ENCODE peak calls at places on chromosomes 2 and 18, in six cellular contexts. One of them, this sample, is unnamed. For H3K4me1, the result is how much of the 10 kb centered on the place peaks cover.

GRCh38 chr2:98634406-98635092 is 26.2 kb downstream of the UNC50 start:
- DNase-seq in endodermal cell: peak
- DNase-seq in heart left ventricle: no peak
- DNase-seq in neural progenitor cell: peak
- DNase-seq in transverse colon: no peak
- DNase-seq in A673: peak
- DNase-seq in this sample: no peak

GRCh38 chr2:120894936-120895335 is 159.3 kb downstream of the GLI2 start:
- DNase-seq in heart left ventricle: no peak
- DNase-seq in endodermal cell: no peak
- DNase-seq in transverse colon: no peak
- DNase-seq in neural progenitor cell: no peak
- DNase-seq in A673: no peak
- DNase-seq in this sample: no peak

GRCh38 chr2:18123577-18123976 is 245.1 kb downstream of the KCNS3 start:
- DNase-seq in A673: no peak
- DNase-seq in endodermal cell: no peak
- DNase-seq in heart left ventricle: no peak
- DNase-seq in neural progenitor cell: no peak
- DNase-seq in transverse colon: no peak
- DNase-seq in this sample: no peak

GRCh38 chr2:727071-727470 is 49.9 kb upstream of the TMEM18 start:
- DNase-seq in endodermal cell: no peak
- DNase-seq in transverse colon: no peak
- DNase-seq in heart left ventricle: no peak
- DNase-seq in neural progenitor cell: no peak
- DNase-seq in A673: no peak
- DNase-seq in this sample: no peak

GRCh38 chr18:34591920-34592444 is 118.1 kb upstream of the DTNA start:
- DNase-seq in transverse colon: no peak
- DNase-seq in A673: no peak
- DNase-seq in neural progenitor cell: no peak
- DNase-seq in heart left ventricle: no peak
- DNase-seq in endodermal cell: no peak
- DNase-seq in this sample: no peak

GRCh38 chr2:144505245-144505801 is 14.6 kb downstream of the ZEB2 start:
- DNase-seq in neural progenitor cell: peak
- DNase-seq in A673: no peak
- DNase-seq in heart left ventricle: no peak
- DNase-seq in endodermal cell: peak
- DNase-seq in transverse colon: no peak
- DNase-seq in this sample: no peak

GRCh38 chr2:176137883-176138282 is 8.4 kb downstream of the HOXD8 start:
- DNase-seq in neural progenitor cell: no peak
- DNase-seq in endodermal cell: no peak
- DNase-seq in A673: peak
- DNase-seq in transverse colon: no peak
- DNase-seq in heart left ventricle: no peak
- DNase-seq in this sample: no peak

GRCh38 chr2:47007221-47007825 is 91.7 kb upstream of the MCFD2 start:
- DNase-seq in heart left ventricle: peak
- DNase-seq in neural progenitor cell: no peak
- DNase-seq in transverse colon: no peak
- DNase-seq in A673: no peak
- DNase-seq in endodermal cell: no peak
- DNase-seq in this sample: no peak

GRCh38 chr2:174337337-174338154 is 2.8 kb downstream of the SP9 start:
- DNase-seq in endodermal cell: peak
- DNase-seq in transverse colon: no peak
- DNase-seq in neural progenitor cell: peak
- DNase-seq in A673: peak
- DNase-seq in heart left ventricle: peak
- DNase-seq in this sample: no peak

GRCh38 chr2:28163627-28164279 is 228.9 kb upstream of the FOSL2 start:
- DNase-seq in heart left ventricle: no peak
- DNase-seq in transverse colon: no peak
- DNase-seq in neural progenitor cell: no peak
- DNase-seq in endodermal cell: no peak
- DNase-seq in A673: no peak
- DNase-seq in this sample: no peak

GRCh38 chr2:28162538-28162937 is 230.1 kb upstream of the FOSL2 start:
- DNase-seq in endodermal cell: no peak
- DNase-seq in neural progenitor cell: no peak
- DNase-seq in heart left ventricle: no peak
- DNase-seq in transverse colon: no peak
- DNase-seq in A673: no peak
- DNase-seq in this sample: no peak

GRCh38 chr2:28165087-28165652 is 227.5 kb upstream of the FOSL2 start:
- DNase-seq in heart left ventricle: no peak
- DNase-seq in neural progenitor cell: no peak
- DNase-seq in endodermal cell: no peak
- DNase-seq in A673: no peak
- DNase-seq in transverse colon: no peak
- DNase-seq in this sample: no peak

GRCh38 chr2:28163028-28163427 is 229.6 kb upstream of the FOSL2 start:
- DNase-seq in transverse colon: no peak
- DNase-seq in heart left ventricle: peak
- DNase-seq in neural progenitor cell: no peak
- DNase-seq in A673: no peak
- DNase-seq in endodermal cell: no peak
- DNase-seq in this sample: no peak

DNA sequence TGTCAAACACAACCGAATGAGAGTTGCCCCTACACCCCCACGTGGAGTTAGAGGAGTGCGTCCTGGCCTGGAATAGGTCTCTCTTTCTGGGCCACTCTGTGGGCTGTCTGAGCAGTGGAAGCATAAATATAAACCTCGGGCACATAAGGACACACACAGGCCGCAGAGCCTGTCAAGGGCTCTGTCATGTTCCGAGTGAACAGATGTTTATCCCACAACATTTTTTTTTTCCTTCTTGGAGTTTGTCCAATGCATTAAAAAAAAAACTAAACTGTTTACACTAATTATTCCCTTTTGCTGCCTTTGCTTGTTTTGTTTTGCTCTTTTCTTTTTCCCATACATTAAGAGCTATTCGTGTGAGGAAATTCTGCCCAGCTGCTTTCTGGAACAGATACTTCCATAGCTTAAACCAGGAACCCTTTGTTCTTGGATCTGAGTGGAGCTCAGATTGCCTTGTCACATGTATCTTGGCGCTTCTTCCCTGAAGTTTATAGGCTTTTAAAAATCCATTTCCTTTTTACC is 228.3 kb upstream of the FOSL2 start:
- DNase-seq in neural progenitor cell: no peak
- DNase-seq in heart left ventricle: peak
- DNase-seq in A673: peak
- DNase-seq in endodermal cell: no peak
- DNase-seq in transverse colon: no peak
- DNase-seq in this sample: peak
- H3K4me1 ChIP-seq in neural progenitor cell: under half
- H3K4me1 ChIP-seq in heart left ventricle: under half
- H3K4me1 ChIP-seq in A673: under half
- H3K4me1 ChIP-seq in endodermal cell: under half
- H3K4me1 ChIP-seq in transverse colon: under half
- H3K4me1 ChIP-seq in this sample: under half

DNA sequence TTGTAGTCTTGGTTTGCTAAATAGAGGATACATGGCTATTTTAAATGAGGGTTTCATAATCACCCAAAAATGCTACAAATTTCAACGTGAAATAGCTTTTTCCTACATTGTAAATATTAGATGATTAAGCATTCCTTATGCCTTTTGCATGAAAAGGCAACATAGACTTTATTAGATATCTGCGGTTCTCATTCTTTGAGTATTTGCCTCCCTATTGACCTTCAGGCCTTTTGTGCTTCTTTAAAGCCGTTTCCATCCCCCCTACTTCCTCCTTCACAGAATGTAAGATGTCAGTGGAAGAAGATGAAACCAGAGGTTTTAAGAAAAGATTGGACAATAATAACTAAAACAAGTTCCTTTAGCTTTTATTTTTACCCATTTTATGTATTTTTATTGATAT is 144.1 kb downstream of the UBE2E3 start:
- DNase-seq in A673: peak
- DNase-seq in transverse colon: no peak
- DNase-seq in endodermal cell: no peak
- DNase-seq in heart left ventricle: no peak
- DNase-seq in neural progenitor cell: no peak
- DNase-seq in this sample: no peak
- H3K4me3 ChIP-seq in A673: no peak
- H3K4me3 ChIP-seq in transverse colon: no peak
- H3K4me3 ChIP-seq in endodermal cell: no peak
- H3K4me3 ChIP-seq in heart left ventricle: no peak
- H3K4me3 ChIP-seq in neural progenitor cell: no peak
- H3K4me3 ChIP-seq in this sample: no peak

GRCh38 chr2:190564838-190565237 is 30.3 kb upstream of the NEMP2 start:
- DNase-seq in neural progenitor cell: no peak
- DNase-seq in heart left ventricle: no peak
- DNase-seq in A673: no peak
- DNase-seq in transverse colon: no peak
- DNase-seq in endodermal cell: no peak
- DNase-seq in this sample: no peak
- TF ChIP-seq CTCF in neural progenitor cell: no peak
- TF ChIP-seq CTCF in heart left ventricle: no peak
- TF ChIP-seq CTCF in A673: no peak
- TF ChIP-seq CTCF in transverse colon: no peak
- TF ChIP-seq CTCF in endodermal cell: no peak
- TF ChIP-seq CTCF in this sample: no peak

DNA sequence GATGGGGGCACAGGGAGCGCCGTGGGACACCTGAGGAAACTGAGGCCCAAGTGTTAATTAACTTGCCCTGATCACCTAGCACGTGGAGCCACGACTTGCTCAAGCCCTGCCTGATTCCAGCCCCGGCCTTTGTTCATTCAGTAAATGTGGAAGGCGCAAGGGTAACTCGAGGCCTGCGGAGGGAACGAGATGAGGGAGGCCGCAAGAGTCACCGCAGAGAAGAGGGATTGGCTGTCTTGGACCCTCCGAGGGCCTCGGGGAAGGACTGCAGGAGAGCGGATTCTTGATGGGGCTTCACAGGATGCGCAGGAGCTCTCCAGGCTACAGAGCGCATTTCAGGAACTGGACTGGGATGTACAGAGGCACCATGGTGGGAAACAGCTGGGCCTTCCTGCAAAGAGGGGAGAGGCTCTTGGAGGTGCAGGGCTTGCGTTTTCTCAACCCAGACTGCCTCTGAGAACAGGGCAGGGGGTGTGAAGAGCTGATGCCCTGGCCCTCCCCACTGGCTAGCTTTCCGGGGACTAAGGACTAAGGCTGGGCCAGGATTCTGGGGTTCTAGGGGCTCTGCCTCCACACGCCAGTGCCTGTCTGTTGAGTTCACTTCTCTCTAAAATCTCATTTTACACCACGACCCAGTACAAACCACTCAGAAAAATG is 569 bp upstream of the ANKMY1 start:
- DNase-seq in A673: no peak
- DNase-seq in transverse colon: no peak
- DNase-seq in endodermal cell: no peak
- DNase-seq in neural progenitor cell: peak
- DNase-seq in heart left ventricle: no peak
- DNase-seq in this sample: no peak
- H3K4me1 ChIP-seq in A673: under half
- H3K4me1 ChIP-seq in transverse colon: half or more
- H3K4me1 ChIP-seq in endodermal cell: under half
- H3K4me1 ChIP-seq in neural progenitor cell: under half
- H3K4me1 ChIP-seq in heart left ventricle: half or more
- H3K4me1 ChIP-seq in this sample: under half

GRCh38 chr2:101464841-101465240 is 10.1 kb downstream of the RFX8 start:
- DNase-seq in heart left ventricle: no peak
- DNase-seq in endodermal cell: no peak
- DNase-seq in transverse colon: no peak
- DNase-seq in A673: no peak
- DNase-seq in neural progenitor cell: no peak
- DNase-seq in this sample: no peak
- H3K4me3 ChIP-seq in heart left ventricle: no peak
- H3K4me3 ChIP-seq in endodermal cell: no peak
- H3K4me3 ChIP-seq in transverse colon: no peak
- H3K4me3 ChIP-seq in A673: no peak
- H3K4me3 ChIP-seq in neural progenitor cell: no peak
- H3K4me3 ChIP-seq in this sample: no peak

DNA sequence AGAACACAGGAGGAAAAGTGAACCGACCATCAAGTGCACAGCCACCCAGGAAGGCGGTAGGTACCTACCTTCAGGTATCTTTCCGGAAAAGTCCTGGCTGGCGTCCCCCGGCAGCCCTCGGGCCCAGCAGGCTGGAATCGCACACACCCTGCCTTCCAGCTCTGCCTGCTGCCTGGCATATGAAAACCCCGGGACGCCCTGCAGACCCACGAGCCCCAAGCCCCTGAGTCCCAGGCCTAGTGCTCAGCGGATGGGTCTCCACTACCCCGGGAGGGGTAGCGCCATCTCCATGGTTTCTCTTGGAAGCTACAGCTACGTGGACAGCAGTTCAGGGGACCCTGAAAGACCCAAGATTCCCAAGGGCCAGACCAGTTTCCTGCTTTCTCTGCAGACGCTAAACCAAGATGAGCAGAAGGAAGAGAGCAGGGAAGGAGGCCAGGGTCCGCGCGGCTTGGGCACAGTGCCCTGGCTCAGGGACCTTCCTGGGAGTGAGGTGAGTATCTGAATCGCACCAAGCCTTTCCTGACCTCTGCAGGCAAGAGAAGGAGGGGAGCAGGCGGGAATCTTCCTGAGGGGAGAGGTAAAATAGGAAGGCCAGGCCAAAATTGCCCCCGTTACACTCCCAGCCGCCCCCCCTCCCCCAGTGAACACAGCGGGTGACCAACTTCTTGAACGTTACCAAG is 80.4 kb downstream of the ARHGEF4 start:
- DNase-seq in A673: no peak
- DNase-seq in heart left ventricle: no peak
- DNase-seq in transverse colon: no peak
- DNase-seq in endodermal cell: no peak
- DNase-seq in neural progenitor cell: no peak
- DNase-seq in this sample: no peak
- TF ChIP-seq CTCF in A673: no peak
- TF ChIP-seq CTCF in heart left ventricle: no peak
- TF ChIP-seq CTCF in transverse colon: no peak
- TF ChIP-seq CTCF in endodermal cell: no peak
- TF ChIP-seq CTCF in neural progenitor cell: no peak
- TF ChIP-seq CTCF in this sample: no peak

This sample was measured in heart right ventricle.